ENCODE peak calls at places on chromosomes 12 and 14, in seven cellular contexts. M is HS-5, X is kidney tubule cell, Z is Right ventricle myocardium superior, L is psoas muscle, S is colonic mucosa, N is hippocampal formation. E is an unnamed sample.

GRCh38 chr12:58443273-58443980 is 476.9 kb downstream of the LRIG3 start:
- DNase-seq in S (peak; percentile 25), Z (no peak), N (no peak), X (peak; percentile 49), M (no peak), L (no peak), E (no peak)

GRCh38 chr14:51621654-51622053 is 30.1 kb upstream of the FRMD6 start:
- DNase-seq in X (no peak), S (no peak), M (no peak), L (no peak), N (no peak), Z (no peak), E (no peak)

GRCh38 chr12:1796515-1797010 is 23.8 kb upstream of the LRTM2 start:
- DNase-seq in N (no peak), X (no peak), M (no peak), Z (peak; percentile 70), L (peak; percentile 54), S (peak; percentile 57), E (no peak)

GRCh38 chr14:65179918-65180724 is 77.8 kb upstream of the MAX start:
- DNase-seq in X (peak; percentile 99), M (peak; percentile 76), Z (peak; percentile 52), S (peak; percentile 30), N (no peak), L (peak; percentile 61), E (no peak)

GRCh38 chr12:5520037-5520436 is 88.1 kb downstream of the NTF3 start:
- DNase-seq in M (no peak), X (no peak), Z (no peak), S (no peak), L (no peak), N (no peak), E (no peak)

GRCh38 chr12:73465106-73465505 is 1072.5 kb upstream of the ATXN7L3B start:
- DNase-seq in L (no peak), X (no peak), Z (no peak), N (no peak), M (no peak), S (no peak), E (no peak)

GRCh38 chr14:63573579-63573978 is 30.4 kb upstream of the PPP2R5E start:
- DNase-seq in L (no peak), X (peak; percentile 72), S (no peak), M (no peak), Z (no peak), N (no peak), E (no peak)

GRCh38 chr12:26493656-26494055 is 298.3 kb downstream of the SSPN start:
- DNase-seq in X (peak; percentile 95), S (no peak), L (no peak), M (no peak), N (no peak), Z (no peak), E (no peak)

GRCh38 chr12:72491399-72491798 is 219.2 kb downstream of the TRHDE start:
- DNase-seq in N (no peak), Z (no peak), L (no peak), X (no peak), S (no peak), M (no peak), E (no peak)

GRCh38 chr12:119659289-119659897 is 8.5 kb upstream of the PRKAB1 start:
- DNase-seq in X (peak; percentile 32), N (no peak), L (no peak), M (no peak), S (peak; percentile 43), Z (no peak), E (no peak)

GRCh38 chr12:127205781-127206535 is 1061.0 kb upstream of the TMEM132C start:
- DNase-seq in S (no peak), L (no peak), M (no peak), X (peak; percentile 68), Z (no peak), N (no peak), E (no peak)

GRCh38 chr12:120639771-120640721 is at the start of gene CABP1:
- DNase-seq in M (no peak), L (no peak), X (no peak), Z (no peak), N (no peak), S (peak; percentile 64), E (no peak)

GRCh38 chr12:42130670-42131402 is 13.8 kb downstream of the GXYLT1 start:
- DNase-seq in Z (peak; percentile 46), L (peak; percentile 51), X (peak; percentile 61), M (no peak), N (no peak), S (no peak), E (no peak)

GRCh38 chr12:89723276-89723675 is 14.6 kb upstream of the ATP2B1 start:
- DNase-seq in M (no peak), N (no peak), S (no peak), Z (no peak), X (no peak), L (no peak), E (no peak)

GRCh38 chr14:101005447-101005846 is 101.9 kb upstream of the RTL1 start:
- DNase-seq in Z (peak; percentile 70), S (no peak), N (peak; percentile 30), X (no peak), M (no peak), L (peak; percentile 32), E (peak; percentile 14)

GRCh38 chr12:49489720-49490119 is 49.1 kb upstream of the KCNH3 start:
- DNase-seq in S (no peak), L (no peak), M (no peak), X (no peak), N (no peak), Z (no peak), E (no peak)

GRCh38 chr14:96177766-96178377 is 26.8 kb upstream of the BDKRB2 start:
- DNase-seq in S (no peak), X (no peak), Z (peak; percentile 52), L (peak; percentile 42), N (no peak), M (no peak), E (no peak)

GRCh38 chr14:30125322-30125944 is 197.8 kb upstream of the PRKD1 start:
- DNase-seq in M (no peak), N (no peak), L (no peak), S (no peak), Z (no peak), X (no peak), E (no peak)